ENCODE peak calls at places on chromosomes 3 and 15, in eight cellular contexts. Q is EH; W is Karpas-422; G is GM20000; B is astrocyte of the hippocampus; H is activated CD8-positive, alpha-beta memory T cell treated with anti-CD3 and anti-CD28 coated beads for 1 hour; V is NCI-H748 treated with DMSO at 0.1 percent for 48 hours; A is activated gamma-delta T cell. F is an unnamed sample.

GRCh38 chr15:80426316-80426715 is 22.1 kb downstream of the ARNT2 start:
- DNase-seq in B (no peak), Q (no peak), G (no peak), W (no peak), H (no peak), V (no peak), A (no peak), F (no peak)

GRCh38 chr15:68586274-68586961 is 7.6 kb downstream of the CORO2B start:
- DNase-seq in A (no peak), V (no peak), B (no peak), Q (peak; percentile 83), G (no peak), H (no peak), W (no peak), F (no peak)

GRCh38 chr15:33971811-33972210 is 3.5 kb downstream of the CHRM5 start:
- DNase-seq in V (no peak), A (no peak), G (no peak), W (no peak), Q (no peak), B (no peak), H (no peak), F (no peak)

GRCh38 chr15:65952425-65953053 is 83.2 kb downstream of the RAB11A start:
- DNase-seq in V (no peak), B (peak; percentile 87), A (no peak), G (peak; percentile 36), H (no peak), Q (peak; percentile 68), W (peak; percentile 55), F (peak; percentile 73)

GRCh38 chr15:25708391-25708790 is 154.7 kb downstream of the ATP10A start:
- DNase-seq in A (no peak), Q (no peak), V (no peak), H (no peak), G (no peak), W (no peak), B (no peak), F (no peak)

GRCh38 chr15:89656116-89656815 is 999 bp upstream of the KIF7 start:
- DNase-seq in Q (peak; percentile 45), B (no peak), V (no peak), G (no peak), H (no peak), A (no peak), W (no peak), F (no peak)

GRCh38 chr3:67458406-67458805 is 196.0 kb downstream of the SUCLG2 start:
- DNase-seq in W (no peak), H (no peak), V (no peak), Q (peak; percentile 25), A (no peak), G (no peak), B (peak; percentile 16), F (no peak)

GRCh38 chr15:42152921-42153680 is 3.3 kb downstream of the PLA2G4F start:
- DNase-seq in B (no peak), V (no peak), W (no peak), H (no peak), G (no peak), A (no peak), Q (no peak), F (no peak)

GRCh38 chr15:75809986-75810750 is 33.1 kb upstream of the UBE2Q2 start:
- DNase-seq in Q (peak; percentile 39), W (peak; percentile 68), H (no peak), V (no peak), G (peak; percentile 34), A (no peak), B (peak; percentile 52), F (no peak)

GRCh38 chr15:34976743-34977142 is 7.2 kb upstream of the AQR start:
- DNase-seq in G (no peak), H (no peak), Q (no peak), B (no peak), W (peak; percentile 67), V (no peak), A (no peak), F (no peak)

GRCh38 chr15:64742385-64742784 is 33.0 kb downstream of the RBPMS2 start:
- DNase-seq in G (no peak), H (no peak), V (no peak), Q (no peak), A (no peak), B (no peak), W (no peak), F (no peak)

GRCh38 chr3:66405701-66406091 is 95.1 kb downstream of the LRIG1 start:
- DNase-seq in B (peak; percentile 73), V (no peak), W (no peak), Q (peak; percentile 86), G (no peak), A (no peak), H (no peak), F (no peak)

GRCh38 chr3:148937477-148937876 is 53.9 kb upstream of the GYG1 start:
- DNase-seq in G (no peak), V (no peak), B (peak; percentile 26), A (no peak), Q (peak; percentile 90), H (no peak), W (no peak), F (no peak)

GRCh38 chr15:75235051-75235673 is 23.0 kb upstream of the GOLGA6C start:
- DNase-seq in A (no peak), Q (no peak), H (no peak), V (no peak), B (no peak), W (no peak), G (peak; percentile 6), F (no peak)

GRCh38 chr3:52394751-52395502 is 50.0 kb downstream of the SEMA3G start:
- DNase-seq in B (no peak), Q (no peak), V (no peak), H (no peak), G (no peak), A (no peak), W (no peak), F (no peak)

GRCh38 chr3:53137221-53137620 is 7.0 kb upstream of the RFT1 start:
- DNase-seq in B (no peak), H (no peak), W (no peak), G (no peak), Q (no peak), A (no peak), V (no peak), F (no peak)

GRCh38 chr15:40493089-40493840 is 22.5 kb downstream of the CHST14 start:
- DNase-seq in A (no peak), H (no peak), V (no peak), W (peak; percentile 34), G (no peak), B (peak; percentile 70), Q (no peak), F (no peak)

GRCh38 chr3:152198655-152199054 is 70.1 kb upstream of the MBNL1 start:
- DNase-seq in B (no peak), Q (no peak), V (no peak), A (no peak), W (no peak), G (no peak), H (no peak), F (no peak)

GRCh38 chr3:194245975-194246561 is 105.1 kb downstream of the CPN2 start:
- DNase-seq in G (no peak), W (no peak), V (no peak), B (no peak), Q (no peak), A (no peak), H (no peak), F (no peak)

GRCh38 chr3:132486086-132486485 is 68.8 kb downstream of the DNAJC13 start:
- DNase-seq in G (no peak), V (no peak), Q (peak; percentile 13), B (no peak), H (no peak), W (no peak), A (no peak), F (no peak)

GRCh38 chr3:147945968-147946519 is 536.9 kb downstream of the ZIC1 start:
- DNase-seq in H (no peak), Q (peak; percentile 95), W (no peak), V (no peak), G (peak; percentile 26), A (no peak), B (peak; percentile 88), F (no peak)

GRCh38 chr15:42692997-42693396 is 43.9 kb downstream of the CDAN1 start:
- DNase-seq in B (no peak), W (no peak), Q (no peak), A (no peak), G (no peak), H (no peak), V (no peak), F (no peak)

GRCh38 chr3:87206070-87206469 is 21.0 kb upstream of the CHMP2B start:
- DNase-seq in G (no peak), W (no peak), A (no peak), H (no peak), B (peak; percentile 5), Q (peak; percentile 94), V (no peak), F (no peak)

GRCh38 chr15:38612159-38612863 is 47.7 kb upstream of the RASGRP1 start:
- DNase-seq in G (no peak), W (no peak), A (no peak), B (no peak), V (no peak), H (no peak), Q (no peak), F (no peak)

GRCh38 chr3:195258449-195259145 is 12.4 kb downstream of the XXYLT1 start:
- DNase-seq in W (no peak), Q (no peak), G (no peak), H (no peak), V (no peak), B (peak; percentile 26), A (no peak), F (no peak)